ENCODE peak calls at places on chromosomes 13 and 19, in nine cellular contexts. F is astrocyte of the spinal cord, Y is fibroblast of lung, V is cardiac fibroblast, A is uterus, Z is choroid plexus epithelial cell, I is H9, E is fibroblast of the aortic adventitia, O is spleen. X is an unnamed sample.

GRCh38 chr13:50809133-50810090 is 34.1 kb downstream of the DLEU7 start:
- DNase-seq in E (no peak), A (no peak), Z (no peak), O (no peak), V (no peak), I (no peak), F (no peak), Y (no peak), X (no peak)

GRCh38 chr19:15177269-15178116 is 23.3 kb downstream of the NOTCH3 start:
- DNase-seq in F (peak; percentile 64), V (peak; percentile 75), Y (peak; percentile 65), A (peak; percentile 63), I (peak; percentile 87), E (peak; percentile 60), O (peak; percentile 97), Z (peak; percentile 70), X (no peak)

GRCh38 chr19:52492991-52493470 is 34.4 kb upstream of the ZNF808 start:
- DNase-seq in O (no peak), Y (no peak), I (peak; percentile 85), A (peak; percentile 13), Z (no peak), E (no peak), V (no peak), F (no peak), X (no peak)

GRCh38 chr13:50255639-50256038 is 240.4 kb downstream of the KCNRG start:
- DNase-seq in V (no peak), Z (no peak), O (no peak), F (no peak), E (no peak), A (no peak), I (no peak), Y (peak; percentile 20), X (no peak)

GRCh38 chr13:111198979-111199378 is 83.9 kb downstream of the ARHGEF7 start:
- DNase-seq in A (no peak), Y (no peak), E (no peak), V (no peak), F (no peak), I (no peak), Z (no peak), O (no peak), X (no peak)

GRCh38 chr19:6005321-6006069 is 27.6 kb upstream of the RANBP3 start:
- DNase-seq in Z (no peak), A (no peak), Y (no peak), I (no peak), V (no peak), O (no peak), F (no peak), E (no peak), X (no peak)

GRCh38 chr19:37654525-37654832 is 786 bp downstream of the ZFP30 start:
- DNase-seq in I (no peak), Y (peak; percentile 40), F (peak; percentile 36), O (no peak), E (peak; percentile 35), A (no peak), Z (peak; percentile 57), V (peak; percentile 34), X (no peak)

GRCh38 chr13:36211567-36211966 is 2.8 kb downstream of the SOHLH2 start:
- DNase-seq in V (no peak), Y (no peak), F (peak; percentile 81), I (no peak), Z (peak; percentile 77), E (no peak), A (no peak), O (no peak), X (no peak)

GRCh38 chr19:45467456-45468158 is at the start of gene FOSB:
- DNase-seq in O (peak; percentile 97), V (peak; percentile 97), F (peak; percentile 95), E (peak; percentile 96), A (peak; percentile 96), I (peak; percentile 93), Y (peak; percentile 95), Z (peak; percentile 96), X (peak; percentile 91)

GRCh38 chr13:35210234-35210633 is 266.3 kb downstream of the MAB21L1 start:
- DNase-seq in O (no peak), E (peak; percentile 45), I (no peak), A (no peak), Z (peak; percentile 33), F (peak; percentile 10), Y (peak; percentile 35), V (peak; percentile 22), X (no peak)

GRCh38 chr13:45238945-45239795 is 38.3 kb upstream of the KCTD4 start:
- DNase-seq in F (peak; percentile 59), Y (peak; percentile 46), O (no peak), V (peak; percentile 35), Z (peak; percentile 65), I (no peak), E (peak; percentile 47), A (no peak), X (no peak)

GRCh38 chr13:94759120-94759728 is 46.9 kb upstream of the SOX21 start:
- DNase-seq in V (no peak), E (no peak), Z (no peak), F (no peak), Y (no peak), I (no peak), O (no peak), A (no peak), X (no peak)

GRCh38 chr13:110813646-110814624 is 100.4 kb downstream of the ING1 start:
- DNase-seq in Y (no peak), O (no peak), V (no peak), Z (no peak), I (no peak), F (no peak), E (no peak), A (no peak), X (no peak)

GRCh38 chr13:80082396-80083096 is 258.4 kb downstream of the SPRY2 start:
- DNase-seq in Y (peak; percentile 20), F (peak; percentile 70), E (peak; percentile 67), O (no peak), I (no peak), Z (peak; percentile 26), A (no peak), V (peak; percentile 41), X (no peak)

GRCh38 chr13:54078271-54078670 is 1049.7 kb downstream of the OLFM4 start:
- DNase-seq in Z (no peak), E (no peak), O (no peak), Y (no peak), A (no peak), I (no peak), V (no peak), F (no peak), X (no peak)

GRCh38 chr13:101416181-101417042 is at the start of gene NALCN:
- DNase-seq in F (peak; percentile 27), I (peak; percentile 39), Z (peak; percentile 18), E (peak; percentile 13), O (no peak), V (no peak), Y (peak; percentile 20), A (no peak), X (no peak)

GRCh38 chr13:22648325-22648758 is 532.4 kb upstream of the SGCG start:
- DNase-seq in V (no peak), Z (no peak), Y (no peak), F (no peak), O (no peak), A (no peak), E (no peak), I (peak; percentile 34), X (no peak)

GRCh38 chr13:94188173-94188869 is 291.2 kb downstream of the DCT start:
- DNase-seq in Y (no peak), I (peak; percentile 38), E (no peak), F (no peak), A (no peak), V (no peak), O (no peak), Z (no peak), X (no peak)

GRCh38 chr13:91381371-91381770 is 17.1 kb upstream of the GPC5 start:
- DNase-seq in Y (peak; percentile 69), I (no peak), V (peak; percentile 51), Z (peak; percentile 65), A (no peak), F (peak; percentile 50), E (peak; percentile 43), O (no peak), X (no peak)
- TF ChIP-seq CTCF in Y (peak; percentile 4), I (peak; percentile 56), V (peak; percentile 25), Z (peak; percentile 56), A (no peak), F (peak; percentile 52), E (peak; percentile 31), O (no peak), X (peak; percentile 41)

GRCh38 chr13:89925107-89925506 is 1422.4 kb upstream of the MIR17HG start:
- DNase-seq in Y (peak; percentile 77), A (no peak), Z (peak; percentile 78), V (peak; percentile 55), F (peak; percentile 43), E (peak; percentile 1), I (no peak), O (no peak), X (no peak)
- TF ChIP-seq CTCF in Y (no peak), A (no peak), Z (peak; percentile 84), V (peak; percentile 16), F (peak; percentile 61), E (no peak), I (peak; percentile 74), O (no peak), X (peak; percentile 48)

DNA sequence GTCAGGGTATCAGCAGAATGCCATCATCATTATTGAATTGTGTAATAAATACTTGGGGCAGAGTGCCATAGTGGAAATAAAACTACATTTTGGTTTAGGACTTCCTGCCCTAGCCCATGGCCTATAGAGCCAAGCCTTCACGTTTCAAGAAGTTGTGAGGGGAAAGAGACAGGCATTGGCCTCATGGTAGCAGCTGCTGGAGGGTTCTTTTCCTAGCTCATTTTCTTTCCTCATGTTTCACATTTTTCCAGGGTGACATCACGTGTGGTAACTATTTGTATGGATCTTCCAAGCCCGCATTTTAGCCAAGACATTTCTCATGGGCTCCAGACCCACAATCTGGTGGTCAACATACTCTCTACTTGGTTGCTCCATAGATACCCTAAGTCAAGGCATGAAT is 80.4 kb downstream of the LRCH1 start:
- DNase-seq in E (peak; percentile 81), O (no peak), F (peak; percentile 82), A (no peak), V (peak; percentile 66), Y (peak; percentile 71), Z (peak; percentile 79), I (no peak), X (no peak)
- TF ChIP-seq CTCF in E (no peak), O (no peak), F (no peak), A (no peak), V (no peak), Y (no peak), Z (no peak), I (no peak), X (no peak)

DNA sequence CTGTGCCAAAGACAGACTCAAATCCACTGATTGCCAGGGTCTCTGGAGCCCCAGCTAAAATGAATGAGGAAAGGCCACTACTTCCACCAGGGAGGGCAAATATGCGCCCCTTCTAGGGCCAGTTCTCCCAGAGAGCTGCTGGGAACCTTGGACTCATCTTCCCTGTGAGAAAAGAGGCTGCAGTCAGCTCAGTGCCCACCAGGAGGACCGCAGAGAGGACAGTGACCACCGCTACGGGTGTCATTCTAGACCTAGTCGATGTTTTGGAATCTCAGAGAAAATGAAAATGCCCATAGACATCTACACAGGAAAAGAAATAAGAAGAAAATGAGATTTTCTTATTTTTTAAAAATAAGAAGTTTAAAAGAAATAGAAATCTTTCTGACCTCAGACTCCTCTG is 235.1 kb downstream of the UQCRFS1 start:
- DNase-seq in I (no peak), Z (no peak), E (no peak), A (no peak), F (no peak), O (no peak), V (no peak), Y (no peak), X (no peak)
- TF ChIP-seq CTCF in I (peak; percentile 61), Z (peak; percentile 13), E (peak; percentile 42), A (no peak), F (no peak), O (no peak), V (peak; percentile 26), Y (no peak), X (no peak)

GRCh38 chr19:33248553-33248953 is 22.9 kb upstream of the SLC7A10 start:
- DNase-seq in Y (no peak), E (no peak), O (peak; percentile 70), A (no peak), V (no peak), I (no peak), F (no peak), Z (no peak), X (no peak)
- TF ChIP-seq CTCF in Y (no peak), E (no peak), O (no peak), A (no peak), V (no peak), I (no peak), F (no peak), Z (no peak), X (no peak)

X was measured in D721Med.